ENCODE peak calls at places on chromosomes 3 and 15, in seven cellular contexts. X, K, S, L, B, H and J are unnamed samples.

GRCh38 chr3:171644681-171645080 is 165.6 kb downstream of the PLD1 start:
- DNase-seq in X (no peak), K (no peak), S (no peak), L (no peak), B (no peak), H (no peak), J (no peak)

GRCh38 chr15:88187195-88187594 is 69.3 kb downstream of the NTRK3 start:
- DNase-seq in X (peak; percentile 32), K (no peak), S (no peak), L (no peak), B (no peak), H (no peak), J (no peak)

GRCh38 chr3:14536837-14537589 is 3.1 kb downstream of the GRIP2 start:
- DNase-seq in X (no peak), K (no peak), S (peak; percentile 18), L (no peak), B (no peak), H (no peak), J (no peak)

GRCh38 chr3:149490260-149490971 is 15.9 kb downstream of the TM4SF4 start:
- DNase-seq in X (no peak), K (no peak), S (no peak), L (no peak), B (no peak), H (no peak), J (no peak)

GRCh38 chr3:3365716-3366115 is 186.2 kb upstream of the CRBN start:
- DNase-seq in X (no peak), K (no peak), S (no peak), L (no peak), B (no peak), H (no peak), J (no peak)

GRCh38 chr3:132803889-132804288 is 81.7 kb upstream of the NPHP3 start:
- DNase-seq in X (no peak), K (no peak), S (no peak), L (peak; percentile 29), B (no peak), H (no peak), J (peak; percentile 76)

GRCh38 chr3:21654662-21655061 is 96.3 kb downstream of the ZNF385D start:
- DNase-seq in X (no peak), K (no peak), S (no peak), L (no peak), B (no peak), H (no peak), J (no peak)

GRCh38 chr3:150040097-150040496 is 69.4 kb upstream of the PFN2 start:
- DNase-seq in X (no peak), K (no peak), S (no peak), L (no peak), B (no peak), H (no peak), J (no peak)

GRCh38 chr3:159158801-159159200 is 356.9 kb downstream of the MFSD1 start:
- DNase-seq in X (no peak), K (no peak), S (no peak), L (no peak), B (no peak), H (no peak), J (no peak)

GRCh38 chr3:100662113-100662823 is 47.0 kb upstream of the TFG start:
- DNase-seq in X (no peak), K (no peak), S (no peak), L (no peak), B (peak; percentile 3), H (no peak), J (no peak)

GRCh38 chr15:44066211-44066827 is 128.8 kb downstream of the FRMD5 start:
- DNase-seq in X (no peak), K (peak; percentile 64), S (no peak), L (peak; percentile 88), B (peak; percentile 87), H (peak; percentile 72), J (peak; percentile 87)

GRCh38 chr3:159637895-159638542 is 350.6 kb upstream of the IL12A start:
- DNase-seq in X (no peak), K (no peak), S (no peak), L (no peak), B (no peak), H (no peak), J (no peak)

GRCh38 chr3:116337229-116337628 is 108.1 kb downstream of the LSAMP start:
- DNase-seq in X (no peak), K (no peak), S (no peak), L (no peak), B (no peak), H (no peak), J (no peak)

GRCh38 chr3:141802316-141803077 is 39.3 kb downstream of the GRK7 start:
- DNase-seq in X (no peak), K (no peak), S (no peak), L (no peak), B (no peak), H (no peak), J (no peak)

GRCh38 chr3:132344666-132345280 is 27.6 kb downstream of the ACP3 start:
- DNase-seq in X (no peak), K (no peak), S (no peak), L (no peak), B (no peak), H (no peak), J (no peak)

GRCh38 chr3:108527109-108527508 is 16.7 kb upstream of the MYH15 start:
- DNase-seq in X (no peak), K (no peak), S (no peak), L (peak; percentile 87), B (no peak), H (no peak), J (no peak)

GRCh38 chr3:127038476-127038875 is 55.6 kb downstream of the PLXNA1 start:
- DNase-seq in X (peak; percentile 5), K (no peak), S (peak; percentile 37), L (no peak), B (no peak), H (no peak), J (no peak)

GRCh38 chr15:39459538-39459937 is 121.3 kb upstream of the THBS1 start:
- DNase-seq in X (no peak), K (no peak), S (no peak), L (no peak), B (peak; percentile 26), H (no peak), J (no peak)

GRCh38 chr3:70726096-70726745 is 413.8 kb upstream of the MDFIC2 start:
- DNase-seq in X (no peak), K (no peak), S (no peak), L (no peak), B (no peak), H (no peak), J (no peak)

GRCh38 chr3:52054689-52055511 is 1.5 kb downstream of the DUSP7 start:
- DNase-seq in X (no peak), K (peak; percentile 29), S (no peak), L (peak; percentile 69), B (peak; percentile 20), H (peak; percentile 34), J (peak; percentile 80)

GRCh38 chr3:73498764-73499622 is 125.7 kb downstream of the PDZRN3 start:
- DNase-seq in X (no peak), K (no peak), S (no peak), L (no peak), B (no peak), H (no peak), J (no peak)

GRCh38 chr3:27025718-27026117 is 343.5 kb downstream of the NEK10 start:
- DNase-seq in X (no peak), K (no peak), S (no peak), L (no peak), B (no peak), H (no peak), J (peak; percentile 74)

GRCh38 chr3:142724682-142725351 is 983 bp downstream of the TRPC1 start:
- DNase-seq in X (peak; percentile 16), K (peak; percentile 11), S (peak; percentile 48), L (peak; percentile 84), B (peak; percentile 50), H (peak; percentile 26), J (peak; percentile 90)

GRCh38 chr3:188339410-188340295 is 185.7 kb downstream of the LPP start:
- DNase-seq in X (no peak), K (no peak), S (no peak), L (no peak), B (no peak), H (no peak), J (no peak)

GRCh38 chr3:53796161-53796560 is 50.1 kb downstream of the CHDH start:
- DNase-seq in X (no peak), K (no peak), S (no peak), L (peak; percentile 21), B (no peak), H (peak; percentile 36), J (no peak)

GRCh38 chr3:155352900-155353490 is 59.5 kb upstream of the STRIT1 start:
- DNase-seq in X (no peak), K (no peak), S (no peak), L (peak; percentile 43), B (peak; percentile 29), H (no peak), J (no peak)
- TF ChIP-seq CTCF in X (peak; percentile 45), K (no peak), S (peak; percentile 41), L (peak; percentile 68), B (no peak), H (peak; percentile 31), J (peak; percentile 78)

GRCh38 chr3:121661376-121661775 is 673 bp upstream of the HCLS1 start:
- DNase-seq in X (no peak), K (no peak), S (no peak), L (no peak), B (no peak), H (no peak), J (no peak)
- H3K27ac ChIP-seq in X (peak overlapping the region; percentile 50), K (no peak overlapping the region), S (peak overlapping the region; percentile 85), L (no peak overlapping the region), B (peak overlapping the region; percentile 89), H (peak overlapping the region; percentile 74), J (no peak overlapping the region)

DNA sequence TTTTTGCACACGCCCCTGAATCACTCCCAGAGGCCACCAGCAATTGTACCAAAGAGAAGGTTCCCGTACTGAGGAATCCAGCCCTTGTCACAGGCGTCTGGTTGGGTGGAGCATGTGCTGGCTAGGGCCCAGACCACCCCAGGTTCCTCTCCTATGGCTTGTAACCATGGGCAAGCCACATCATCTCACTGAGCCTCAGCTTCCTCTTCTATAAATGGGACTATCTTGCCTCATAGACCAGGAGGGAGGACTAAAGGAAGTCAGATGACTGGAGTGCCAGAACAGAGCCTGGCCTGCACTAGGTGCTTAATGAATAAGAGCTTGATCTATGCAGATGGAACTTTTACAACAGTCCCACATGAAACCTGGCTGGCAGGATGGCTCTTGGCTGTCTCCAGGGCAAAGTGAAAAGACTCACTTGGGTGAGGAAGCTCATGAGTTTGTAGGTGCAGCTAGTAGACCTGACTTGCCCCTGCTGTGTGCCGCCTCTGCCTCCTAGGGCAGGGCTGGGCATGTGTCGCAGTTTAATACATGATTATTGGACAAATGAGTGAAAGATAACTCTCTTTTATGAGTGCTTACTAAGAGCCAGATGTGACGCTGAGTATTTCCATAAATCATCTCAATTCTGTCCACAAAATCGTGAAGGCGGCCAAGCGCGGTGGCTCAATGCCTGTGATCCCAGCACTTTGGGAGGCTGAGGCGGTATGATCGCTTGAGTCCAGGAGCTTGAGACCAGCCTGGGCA is 29.3 kb downstream of the CTSH start:
- DNase-seq in X (peak; percentile 64), K (no peak), S (peak; percentile 83), L (no peak), B (no peak), H (no peak), J (peak; percentile 37)
- H3K4me1 ChIP-seq in X (no peaks in the 10 kb centered on the region), K (peaks cover 7% of the 10 kb centered on the region), S (peaks cover 49% of the 10 kb centered on the region), L (no peaks in the 10 kb centered on the region), B (no peaks in the 10 kb centered on the region), H (no peaks in the 10 kb centered on the region), J (no peaks in the 10 kb centered on the region)

DNA sequence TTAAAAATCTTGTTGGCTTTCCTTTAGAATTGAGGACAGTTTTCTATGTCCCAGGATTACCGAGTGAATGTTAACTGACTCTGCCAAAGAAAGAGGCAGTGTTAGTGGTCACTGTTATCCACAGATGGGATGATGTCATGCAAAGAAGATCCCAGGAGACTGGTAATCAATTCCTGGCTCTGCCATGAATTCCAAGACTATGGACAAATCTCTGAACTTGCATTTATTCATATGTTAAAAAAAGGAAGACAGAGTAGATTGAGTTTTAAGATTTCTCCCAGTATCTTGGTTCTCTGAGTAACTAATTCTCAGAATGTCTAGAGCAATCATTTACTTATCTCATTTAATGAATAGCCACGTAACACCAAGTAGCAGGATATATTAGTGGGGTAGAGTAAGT is 11.6 kb upstream of the MAP3K13 start:
- DNase-seq in X (no peak), K (no peak), S (no peak), L (no peak), B (no peak), H (no peak), J (no peak)
- TF ChIP-seq CTCF in X (no peak), K (no peak), S (no peak), L (no peak), B (no peak), H (no peak), J (no peak)